ENCODE peak calls at places on chromosomes 6 and 20, in four cellular contexts. M, W, U and O are unnamed samples.

GRCh38 chr6:40719671-40720374 is 132.7 kb upstream of the LRFN2 start:
- DNase-seq in U (no peak), M (no peak), W (peak; percentile 23), O (peak; percentile 65)

GRCh38 chr6:33297956-33298772 is 578 bp downstream of the RGL2 start:
- DNase-seq in W (peak; percentile 76), U (peak; percentile 60), M (peak; percentile 55), O (peak; percentile 64)

GRCh38 chr20:46423882-46424482 is 17.6 kb upstream of the ELMO2 start:
- DNase-seq in U (no peak), M (no peak), W (no peak), O (no peak)

GRCh38 chr20:54284928-54285704 is 77.2 kb downstream of the PFDN4 start:
- DNase-seq in W (no peak), U (no peak), M (peak; percentile 0), O (no peak)

GRCh38 chr6:44665143-44665542 is 277.6 kb downstream of the CDC5L start:
- DNase-seq in U (no peak), M (no peak), W (no peak), O (no peak)

GRCh38 chr6:151141685-151142084 is 98.1 kb upstream of the AKAP12 start:
- DNase-seq in M (no peak), W (no peak), U (no peak), O (no peak)

GRCh38 chr20:9334866-9335265 is 179.5 kb upstream of the LAMP5 start:
- DNase-seq in M (no peak), U (no peak), W (no peak), O (no peak)

GRCh38 chr6:45074423-45074822 is 253.7 kb upstream of the RUNX2 start:
- DNase-seq in W (no peak), M (no peak), U (no peak), O (no peak)

GRCh38 chr20:63740501-63741353 is 1.2 kb downstream of the SLC2A4RG start:
- DNase-seq in U (peak; percentile 97), M (peak; percentile 31), W (peak; percentile 50), O (peak; percentile 44)

GRCh38 chr6:32045811-32046449 is 7.7 kb downstream of the CYP21A2 start:
- DNase-seq in U (no peak), W (no peak), M (no peak), O (no peak)

GRCh38 chr20:50306478-50307423 is 116.1 kb downstream of the CEBPB start:
- DNase-seq in M (no peak), U (no peak), W (no peak), O (no peak)

GRCh38 chr6:116127771-116128493 is 2.0 kb upstream of the COL10A1 start:
- DNase-seq in W (no peak), U (no peak), M (no peak), O (no peak)

GRCh38 chr6:162538643-162539064 is 188.9 kb downstream of the PRKN start:
- DNase-seq in M (no peak), W (no peak), U (no peak), O (no peak)

GRCh38 chr6:154408906-154409500 is 52.4 kb upstream of the IPCEF1 start:
- DNase-seq in U (no peak), W (no peak), M (no peak), O (peak; percentile 11)

GRCh38 chr6:159163901-159164370 is 5.3 kb upstream of the FNDC1 start:
- DNase-seq in W (no peak), U (no peak), M (no peak), O (no peak)

GRCh38 chr6:29553268-29554057 is 6.1 kb downstream of the UBD start:
- DNase-seq in U (peak; percentile 34), W (peak; percentile 57), M (peak; percentile 8), O (no peak)

GRCh38 chr6:150204705-150205472 is 62.0 kb downstream of the PPP1R14C start:
- DNase-seq in U (no peak), M (no peak), W (no peak), O (no peak)

GRCh38 chr6:125358898-125359297 is 57.1 kb upstream of the HDDC2 start:
- DNase-seq in M (no peak), W (no peak), U (no peak), O (no peak)

GRCh38 chr6:122798099-122798641 is 9.1 kb downstream of the SMPDL3A start:
- DNase-seq in W (no peak), U (peak; percentile 89), M (no peak), O (no peak)

GRCh38 chr20:36167826-36168634 is 13.5 kb downstream of the EPB41L1 start:
- DNase-seq in W (no peak), M (no peak), U (no peak), O (no peak)

GRCh38 chr6:55131616-55132015 is 42.7 kb upstream of the HCRTR2 start:
- DNase-seq in U (no peak), M (no peak), W (no peak), O (no peak)

GRCh38 chr20:53639647-53640440 is 46.2 kb upstream of the ZNF217 start:
- DNase-seq in W (no peak), U (no peak), M (no peak), O (no peak)

GRCh38 chr6:149154137-149154900 is 163.2 kb upstream of the TAB2 start:
- DNase-seq in W (no peak), U (no peak), M (no peak), O (no peak)

GRCh38 chr20:3595541-3595940 is 67.7 kb downstream of the GFRA4 start:
- DNase-seq in M (no peak), W (no peak), U (no peak), O (no peak)

GRCh38 chr6:118122161-118122560 is 215.1 kb downstream of the SLC35F1 start:
- DNase-seq in W (no peak), U (no peak), M (no peak), O (no peak)

GRCh38 chr6:139457482-139457881 is 83.0 kb upstream of the CITED2 start:
- DNase-seq in M (no peak), U (no peak), W (no peak), O (no peak)

GRCh38 chr6:40947876-40948514 is 91.0 kb downstream of the UNC5CL start:
- DNase-seq in M (no peak), U (no peak), W (no peak), O (no peak)

GRCh38 chr6:126548301-126548700 is 208.4 kb downstream of the CENPW start:
- DNase-seq in M (no peak), W (no peak), U (no peak), O (no peak)

GRCh38 chr6:100455230-100456124 is 9.2 kb downstream of the SIM1 start:
- DNase-seq in M (no peak), W (no peak), U (peak; percentile 65), O (no peak)

GRCh38 chr20:25750765-25751696 is 54.4 kb upstream of the ZNF337 start:
- DNase-seq in U (peak; percentile 67), M (peak; percentile 41), W (peak; percentile 73), O (peak; percentile 33)

GRCh38 chr6:43702522-43703440 is 15.2 kb upstream of the MRPS18A start:
- DNase-seq in W (peak; percentile 70), U (peak; percentile 91), M (peak; percentile 12), O (peak; percentile 62)

GRCh38 chr6:79911992-79912391 is 35.4 kb downstream of the ELOVL4 start:
- DNase-seq in M (no peak), U (no peak), W (no peak), O (no peak)

GRCh38 chr6:111604259-111605099 is 1.2 kb downstream of the TRAF3IP2 start:
- DNase-seq in U (peak; percentile 41), M (no peak), W (no peak), O (no peak)

GRCh38 chr6:123091091-123091895 is 95.3 kb downstream of the CLVS2 start:
- DNase-seq in W (no peak), M (no peak), U (no peak), O (no peak)

GRCh38 chr20:57882451-57883161 is 172.8 kb upstream of the PMEPA1 start:
- DNase-seq in M (no peak), W (no peak), U (no peak), O (no peak)

GRCh38 chr6:12241493-12242214 is 48.5 kb upstream of the EDN1 start:
- DNase-seq in W (no peak), M (no peak), U (no peak), O (no peak)

GRCh38 chr6:52115145-52115741 is 27.8 kb upstream of the PKHD1 start:
- DNase-seq in U (no peak), W (no peak), M (no peak), O (no peak)